ENCODE peak calls at places on chromosomes 2 and 18, in four cellular contexts. U, Y, R and I are unnamed samples.

GRCh38 chr2:40244251-40245010 is 207.5 kb downstream of the SLC8A1 start:
- DNase-seq in U (no peak), Y (no peak), R (peak), I (peak)

GRCh38 chr18:67517224-67517765 is 775 bp upstream of the DSEL start:
- DNase-seq in U (no peak), Y (no peak), R (peak), I (peak)

GRCh38 chr2:222738759-222739292 is 67.4 kb downstream of the MOGAT1 start:
- DNase-seq in U (no peak), Y (no peak), R (no peak), I (no peak)

GRCh38 chr2:70104231-70105111 is 17.2 kb downstream of the PCBP1 start:
- DNase-seq in U (peak), Y (peak), R (no peak), I (no peak)

GRCh38 chr18:73674466-73674865 is 473.2 kb downstream of the FBXO15 start:
- DNase-seq in U (no peak), Y (no peak), R (no peak), I (no peak)

GRCh38 chr2:203018181-203018580 is 3.5 kb downstream of the NBEAL1 start:
- DNase-seq in U (no peak), Y (no peak), R (no peak), I (no peak)

GRCh38 chr2:98511981-98512380 is 67.3 kb downstream of the INPP4A start:
- DNase-seq in U (no peak), Y (no peak), R (no peak), I (no peak)

GRCh38 chr2:120693121-120693520 is 42.5 kb upstream of the GLI2 start:
- DNase-seq in U (no peak), Y (no peak), R (no peak), I (no peak)

GRCh38 chr18:44586782-44587524 is 93.7 kb upstream of the SETBP1 start:
- DNase-seq in U (no peak), Y (no peak), R (no peak), I (no peak)

GRCh38 chr2:231321021-231321420 is 74.5 kb upstream of the B3GNT7 start:
- DNase-seq in U (no peak), Y (no peak), R (no peak), I (no peak)

GRCh38 chr18:49177812-49178211 is 227.0 kb upstream of the SMAD7 start:
- DNase-seq in U (no peak), Y (no peak), R (no peak), I (no peak)

GRCh38 chr2:233436191-233436581 is 81.9 kb downstream of the DGKD start:
- DNase-seq in U (no peak), Y (no peak), R (peak), I (no peak)

GRCh38 chr2:42868874-42869273 is 76.5 kb upstream of the HAAO start:
- DNase-seq in U (no peak), Y (no peak), R (no peak), I (no peak)

GRCh38 chr18:57754577-57755330 is 48.4 kb downstream of the ATP8B1 start:
- DNase-seq in U (no peak), Y (no peak), R (no peak), I (no peak)

GRCh38 chr2:15031745-15032240 is 399.3 kb downstream of the LRATD1 start:
- DNase-seq in U (no peak), Y (no peak), R (no peak), I (no peak)

GRCh38 chr18:36314754-36315153 is 17.2 kb downstream of the FHOD3 start:
- DNase-seq in U (no peak), Y (no peak), R (no peak), I (no peak)

GRCh38 chr2:157056200-157056676 is 201.3 kb upstream of the GALNT5 start:
- DNase-seq in U (no peak), Y (no peak), R (no peak), I (no peak)

GRCh38 chr18:32351014-32351413 is 119.7 kb downstream of the GAREM1 start:
- DNase-seq in U (no peak), Y (no peak), R (no peak), I (no peak)

GRCh38 chr2:51597086-51597485 is 565.2 kb upstream of the NRXN1 start:
- DNase-seq in U (no peak), Y (no peak), R (no peak), I (no peak)

GRCh38 chr2:128159437-128159836 is 68.4 kb downstream of the UGGT1 start:
- DNase-seq in U (no peak), Y (no peak), R (no peak), I (no peak)